ENCODE peak calls at places on chromosomes 1 and 21, in four cellular contexts. P is Panc1, N is upper lobe of left lung, T is prostate gland. O is an unnamed sample. For H3K27me3 and H3K4me1, the result is how much of the 10 kb centered on the place peaks cover.

GRCh38 chr1:219350172-219350571 is 176.5 kb downstream of the LYPLAL1 start:
- DNase-seq in P (no peak), N (no peak), T (no peak), O (no peak)

GRCh38 chr1:41239988-41240610 is 2.0 kb downstream of the SCMH1 start:
- DNase-seq in P (no peak), N (no peak), T (no peak), O (no peak)

GRCh38 chr1:244171241-244171985 is 120.3 kb downstream of the ZBTB18 start:
- DNase-seq in P (no peak), N (no peak), T (no peak), O (no peak)

GRCh38 chr1:167533851-167534300 is 15.5 kb upstream of the CD247 start:
- DNase-seq in P (peak), N (no peak), T (peak), O (peak)

GRCh38 chr1:153525088-153525713 is 10.6 kb downstream of the S100A6 start:
- DNase-seq in P (no peak), N (no peak), T (no peak), O (no peak)

GRCh38 chr1:180530501-180530900 is 28.1 kb upstream of the ACBD6 start:
- DNase-seq in P (no peak), N (no peak), T (no peak), O (no peak)

GRCh38 chr1:192573499-192573898 is 2.1 kb upstream of the RGS1 start:
- DNase-seq in P (no peak), N (no peak), T (no peak), O (no peak)

GRCh38 chr1:162627662-162628296 is 4.5 kb upstream of the DDR2 start:
- DNase-seq in P (no peak), N (no peak), T (no peak), O (no peak)

GRCh38 chr21:38768385-38769071 is 37.2 kb upstream of the ETS2 start:
- DNase-seq in P (peak), N (no peak), T (no peak), O (no peak)

GRCh38 chr21:44556879-44557278 is 1.7 kb downstream of the KRTAP10-3 start:
- DNase-seq in P (no peak), N (no peak), T (no peak), O (no peak)

GRCh38 chr1:72186733-72187307 is 95.5 kb downstream of the NEGR1 start:
- DNase-seq in P (peak), N (no peak), T (no peak), O (no peak)

GRCh38 chr1:157352817-157353408 is 199.4 kb downstream of the FCRL5 start:
- DNase-seq in P (no peak), N (no peak), T (no peak), O (no peak)

GRCh38 chr1:22117238-22117637 is 25.7 kb downstream of the WNT4 start:
- DNase-seq in P (no peak), N (no peak), T (no peak), O (no peak)

GRCh38 chr1:115669886-115670285 is 28.1 kb downstream of the VANGL1 start:
- DNase-seq in P (no peak), N (no peak), T (no peak), O (no peak)

GRCh38 chr1:44405804-44406743 is 1.0 kb downstream of the RNF220 start:
- DNase-seq in P (no peak), N (peak), T (no peak), O (no peak)

GRCh38 chr1:153733970-153734369 is 6.1 kb downstream of the INTS3 start:
- DNase-seq in P (no peak), N (no peak), T (no peak), O (no peak)

GRCh38 chr1:156821801-156822200 is 5.2 kb upstream of the SH2D2A start:
- DNase-seq in P (no peak), N (no peak), T (no peak), O (no peak)

GRCh38 chr1:17281775-17282181 is 26.2 kb upstream of the PADI4 start:
- DNase-seq in P (no peak), N (no peak), T (no peak), O (no peak)

GRCh38 chr21:35390013-35390776 is 341.1 kb upstream of the RUNX1 start:
- DNase-seq in P (no peak), N (no peak), T (peak), O (peak)

DNA sequence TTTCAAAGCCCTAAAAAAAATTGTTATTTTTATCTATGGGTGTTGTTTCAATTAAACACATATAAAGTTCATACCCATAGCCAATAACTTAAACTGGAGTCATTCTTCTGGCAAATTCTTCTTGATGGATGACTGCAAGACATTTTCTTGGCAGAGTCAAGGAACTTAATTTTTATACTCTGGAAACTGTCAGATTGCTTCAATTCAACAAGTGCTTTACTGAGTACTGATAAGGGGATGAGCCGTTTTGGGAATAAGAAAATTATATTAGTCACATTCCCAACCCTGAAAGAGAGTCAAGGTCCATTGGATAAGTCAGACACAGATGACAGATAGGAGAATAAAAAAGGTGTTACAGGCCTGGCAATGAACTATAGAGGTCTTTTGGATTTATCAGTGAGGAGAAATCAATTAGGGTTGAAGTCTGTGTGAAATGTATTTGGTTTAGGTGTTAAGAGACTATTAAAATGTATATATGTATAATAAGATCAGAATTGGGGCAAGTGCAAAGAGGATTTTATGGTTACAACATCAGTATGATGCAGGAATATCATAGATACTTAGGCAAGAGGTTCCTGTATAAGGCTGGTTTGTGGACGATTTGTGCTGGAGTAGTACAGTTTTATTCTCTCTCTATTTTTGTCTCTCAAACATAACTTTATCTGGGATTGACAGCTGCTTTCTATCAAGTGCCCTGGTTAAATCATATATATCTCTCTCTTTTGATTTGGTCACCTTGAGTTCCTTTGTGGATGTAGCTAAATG is 142.3 kb downstream of the CTH start:
- DNase-seq in P (no peak), N (no peak), T (no peak), O (no peak)
- TF ChIP-seq POLR2AphosphoS5 in P (no peak), N (no peak), T (no peak), O (no peak)

GRCh38 chr1:937521-937920 is 13.8 kb downstream of the SAMD11 start:
- DNase-seq in P (no peak), N (peak), T (no peak), O (no peak)

GRCh38 chr1:934991-935750 is 11.4 kb downstream of the SAMD11 start:
- DNase-seq in P (no peak), N (peak), T (no peak), O (no peak)

GRCh38 chr1:936865-937264 is 13.1 kb downstream of the SAMD11 start:
- DNase-seq in P (no peak), N (peak), T (no peak), O (no peak)

GRCh38 chr1:935751-936231 is 12.1 kb downstream of the SAMD11 start:
- DNase-seq in P (no peak), N (peak), T (no peak), O (no peak)

DNA sequence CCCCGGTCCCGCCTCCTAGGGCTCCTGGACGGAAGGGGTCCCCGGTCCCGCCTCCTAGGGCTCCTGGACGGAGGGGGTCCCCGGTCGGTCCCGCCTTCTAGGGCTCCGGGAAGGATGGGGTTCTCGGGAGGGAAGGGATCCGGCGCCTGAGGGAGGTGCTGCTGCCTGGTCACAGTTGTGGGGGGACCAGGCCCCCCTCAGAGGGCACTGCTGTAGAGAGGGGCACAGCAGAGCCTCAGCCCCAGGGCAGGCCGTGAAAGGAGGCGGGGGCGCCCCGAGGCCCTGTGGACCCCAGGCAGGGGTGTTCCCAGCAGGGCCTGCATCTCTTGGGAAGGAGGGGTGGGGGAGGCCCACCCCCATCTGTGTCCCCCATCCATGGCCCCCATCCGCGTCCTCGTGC is 12.6 kb downstream of the SAMD11 start:
- DNase-seq in P (no peak), N (peak), T (no peak), O (no peak)
- H3K27me3 ChIP-seq in P (under half), N (under half), T (under half), O (under half)

GRCh38 chr1:46410156-46411009 is 16.3 kb downstream of the FAAH start:
- DNase-seq in P (no peak), N (no peak), T (no peak), O (no peak)
- H3K4me1 ChIP-seq in P (under half), N (under half), T (under half), O (under half)

DNA sequence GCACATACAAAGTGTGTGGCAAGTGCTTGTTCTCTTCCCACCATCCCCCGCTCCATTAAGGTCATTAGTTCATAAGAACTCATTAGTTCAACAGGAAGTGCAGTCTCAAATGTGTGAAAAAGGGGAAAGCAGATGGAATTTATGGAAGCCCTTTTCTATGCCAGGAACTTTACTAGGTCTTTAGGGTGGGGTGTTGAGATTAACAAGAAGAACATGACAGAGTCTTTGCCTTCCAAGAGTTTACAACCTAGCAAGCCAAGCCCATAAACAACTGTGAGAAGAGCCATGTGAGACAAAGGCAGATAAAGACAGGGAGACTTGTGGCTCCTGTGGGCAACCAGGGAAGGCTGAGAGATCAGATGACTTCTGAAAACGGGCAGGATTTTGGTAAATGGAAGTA is 21.4 kb downstream of the PLEKHA6 start:
- DNase-seq in P (no peak), N (no peak), T (peak), O (no peak)
- TF ChIP-seq POLR2AphosphoS5 in P (no peak), N (no peak), T (peak), O (no peak)

GRCh38 chr1:161420763-161421455 is 53.2 kb upstream of the CFAP126 start:
- DNase-seq in P (no peak), N (no peak), T (no peak), O (no peak)

DNA sequence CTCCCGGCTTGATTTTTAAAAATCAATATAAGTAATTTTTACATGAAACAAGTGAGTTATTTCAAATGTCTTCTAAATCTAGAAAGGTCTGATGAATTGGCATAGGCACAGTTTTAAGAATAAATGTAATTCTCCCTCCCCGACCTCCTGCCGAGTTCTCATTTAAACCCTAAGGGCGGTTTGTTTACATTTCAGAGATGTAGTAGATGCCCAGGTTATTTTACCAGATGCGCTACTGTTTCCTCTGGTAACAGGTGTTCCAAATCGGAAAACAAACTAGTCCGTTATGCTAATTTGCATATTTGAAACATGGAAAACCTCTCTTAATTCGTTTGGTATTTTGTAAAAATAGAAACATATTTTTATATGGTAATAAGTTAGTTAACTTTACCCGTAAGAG is 53.8 kb upstream of the CFAP126 start:
- DNase-seq in P (no peak), N (no peak), T (no peak), O (no peak)
- H3K27me3 ChIP-seq in P (under half), N (under half), T (under half), O (under half)

DNA sequence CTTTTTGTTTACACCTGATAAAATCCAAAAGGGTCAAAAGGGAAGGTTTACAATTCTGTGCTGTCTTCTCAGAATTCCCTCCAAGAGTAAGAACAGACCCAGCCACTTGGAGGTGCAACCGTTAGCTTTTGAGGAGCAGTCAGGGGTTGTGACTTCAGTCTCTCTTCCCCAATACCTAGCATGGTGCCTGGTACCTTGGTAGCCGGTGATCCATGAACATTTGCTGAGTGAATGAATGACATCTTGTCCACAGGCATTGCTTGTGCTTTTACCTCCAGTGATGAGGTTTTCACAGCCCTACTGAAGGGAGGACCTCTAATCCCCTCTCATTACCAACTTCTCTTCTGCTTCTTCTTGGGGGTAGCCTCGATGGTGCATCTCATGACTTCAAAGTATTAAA is 11.7 kb downstream of the GFI1 start:
- DNase-seq in P (no peak), N (no peak), T (no peak), O (no peak)
- H3K4me1 ChIP-seq in P (under half), N (under half), T (under half), O (under half)

DNA sequence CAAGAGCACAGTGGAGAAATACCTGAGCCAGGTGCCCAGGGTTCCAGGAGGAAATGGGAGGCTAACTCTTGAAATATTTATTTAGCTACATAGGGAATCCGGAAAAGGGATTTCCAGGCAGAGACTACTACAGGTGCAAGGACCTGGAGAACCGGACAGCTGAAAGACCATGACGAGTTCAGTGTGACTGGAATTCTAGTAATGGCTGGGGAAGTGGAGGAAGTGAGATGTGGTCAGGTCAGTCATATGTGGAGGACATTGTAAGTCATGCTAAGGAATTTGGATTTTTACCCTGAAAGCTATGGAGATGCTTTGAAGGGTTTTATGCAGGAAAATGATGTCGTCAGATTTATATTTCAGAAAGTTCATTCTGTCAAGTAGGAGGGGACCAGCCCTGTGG is 1.8 kb downstream of the CAP1 start:
- DNase-seq in P (no peak), N (no peak), T (no peak), O (no peak)
- TF ChIP-seq POLR2AphosphoS5 in P (no peak), N (no peak), T (no peak), O (no peak)

GRCh38 chr1:6392081-6392879 is 1.3 kb downstream of the ACOT7 start:
- DNase-seq in P (no peak), N (no peak), T (no peak), O (no peak)
- H3K27me3 ChIP-seq in P (under half), N (under half), T (under half), O (under half)

GRCh38 chr1:94300731-94301130 is 63.3 kb upstream of the ARHGAP29 start:
- DNase-seq in P (no peak), N (no peak), T (no peak), O (no peak)
- H3K4me1 ChIP-seq in P (under half), N (half or more), T (under half), O (under half)

GRCh38 chr1:6603424-6603850 is 768 bp upstream of the KLHL21 start:
- DNase-seq in P (no peak), N (peak), T (no peak), O (peak)
- TF ChIP-seq POLR2AphosphoS5 in P (peak), N (peak), T (no peak), O (no peak)

O was measured in stomach.